ENCODE peak calls at places on chromosomes 6 and 20, in seven cellular contexts. O, H, W, V, E, R and F are unnamed samples.

GRCh38 chr6:87118054-87118453 is 23.1 kb upstream of the CGA start:
- DNase-seq in V (no peak), E (no peak), R (no peak), W (no peak), O (no peak), H (no peak), F (no peak)

GRCh38 chr20:36368400-36368799 is 62.3 kb downstream of the DLGAP4 start:
- DNase-seq in E (no peak), R (no peak), W (no peak), H (no peak), V (no peak), O (no peak), F (no peak)

GRCh38 chr6:83193747-83194582 is 808 bp downstream of the RWDD2A start:
- DNase-seq in O (peak; percentile 70), V (peak; percentile 80), R (peak; percentile 49), W (peak; percentile 22), H (peak; percentile 21), E (peak; percentile 32), F (peak; percentile 45)

GRCh38 chr6:25962368-25963127 is at the start of gene TRIM38:
- DNase-seq in R (peak; percentile 29), V (no peak), E (peak; percentile 67), O (peak; percentile 87), H (peak; percentile 88), W (peak; percentile 95), F (peak; percentile 27)

GRCh38 chr6:112054520-112055160 is 736 bp downstream of the CCN6 start:
- DNase-seq in V (no peak), O (peak; percentile 18), H (no peak), W (no peak), R (no peak), E (no peak), F (no peak)

GRCh38 chr6:16064687-16065086 is 64.2 kb upstream of the MYLIP start:
- DNase-seq in R (no peak), W (no peak), H (no peak), O (no peak), V (no peak), E (no peak), F (no peak)

GRCh38 chr6:14038636-14039035 is 78.9 kb upstream of the CD83 start:
- DNase-seq in O (no peak), H (no peak), R (no peak), E (no peak), W (no peak), V (no peak), F (no peak)

GRCh38 chr6:36852481-36853147 is 13.4 kb upstream of the CPNE5 start:
- DNase-seq in V (no peak), W (peak; percentile 79), E (peak; percentile 42), R (no peak), H (no peak), O (peak; percentile 68), F (peak; percentile 56)

GRCh38 chr6:26604797-26605196 is 8.0 kb downstream of the ABT1 start:
- DNase-seq in O (no peak), H (no peak), E (no peak), V (no peak), R (no peak), W (no peak), F (no peak)

GRCh38 chr6:25603251-25603650 is 48.8 kb upstream of the SCGN start:
- DNase-seq in H (no peak), V (no peak), R (no peak), W (no peak), O (no peak), E (no peak), F (no peak)

GRCh38 chr6:63640062-63640461 is 4.5 kb downstream of the PHF3 start:
- DNase-seq in O (no peak), R (no peak), V (no peak), E (no peak), W (peak; percentile 39), H (no peak), F (no peak)

GRCh38 chr6:127879685-127880084 is 21.2 kb downstream of the THEMIS start:
- DNase-seq in E (no peak), W (peak; percentile 42), H (no peak), O (peak; percentile 52), V (peak; percentile 20), R (no peak), F (no peak)

GRCh38 chr6:21085643-21086042 is 507.9 kb upstream of the SOX4 start:
- DNase-seq in O (no peak), R (no peak), V (no peak), E (no peak), W (no peak), H (no peak), F (no peak)

GRCh38 chr6:92361990-92362770 is 1057.2 kb downstream of the EPHA7 start:
- DNase-seq in O (no peak), E (no peak), W (no peak), H (no peak), R (no peak), V (no peak), F (no peak)

GRCh38 chr20:7022597-7022996 is 255.1 kb downstream of the BMP2 start:
- DNase-seq in O (no peak), E (no peak), W (no peak), V (no peak), H (no peak), R (no peak), F (no peak)

GRCh38 chr20:25258828-25259227 is 10.9 kb downstream of the PYGB start:
- DNase-seq in E (no peak), R (no peak), W (no peak), H (no peak), V (no peak), O (no peak), F (no peak)

GRCh38 chr6:144343736-144344428 is 58.7 kb downstream of the UTRN start:
- DNase-seq in W (no peak), E (no peak), H (no peak), V (no peak), O (no peak), R (no peak), F (no peak)

GRCh38 chr20:46151936-46152335 is 33.8 kb downstream of the CD40 start:
- DNase-seq in W (no peak), E (no peak), R (no peak), O (no peak), H (no peak), V (no peak), F (no peak)

DNA sequence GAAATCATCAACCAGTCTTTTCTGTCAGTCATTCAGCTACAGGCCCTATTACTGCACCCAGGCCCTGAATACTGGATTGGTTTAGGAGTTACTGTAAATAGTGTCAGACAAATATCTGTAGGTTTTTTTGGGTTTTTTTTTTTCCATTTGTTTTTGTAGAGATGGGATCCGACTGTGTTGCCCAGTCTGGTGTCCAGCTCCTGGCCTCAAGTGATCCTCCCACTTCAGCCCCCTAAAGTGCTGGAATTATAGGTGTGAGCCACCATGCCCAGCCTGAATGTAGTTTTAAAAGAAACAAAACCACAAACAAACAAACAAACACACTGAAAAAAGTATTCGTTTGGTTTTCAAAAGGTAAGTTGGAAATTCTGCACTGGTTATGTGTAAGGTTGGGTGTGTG is 39.6 kb downstream of the DZANK1 start:
- DNase-seq in W (no peak), O (no peak), V (no peak), E (no peak), R (no peak), H (no peak), F (no peak)
- H3K4me3 ChIP-seq in W (no peak overlapping the region), O (no peak overlapping the region), V (no peak overlapping the region), E (no peak overlapping the region), R (no peak overlapping the region), H (no peak overlapping the region), F (no peak overlapping the region)

GRCh38 chr6:34791164-34791841 is 580 bp upstream of the BLTP3A start:
- DNase-seq in O (peak; percentile 69), V (peak; percentile 69), R (peak; percentile 64), W (peak; percentile 23), H (peak; percentile 32), E (peak; percentile 31), F (peak; percentile 24)

GRCh38 chr6:34791842-34792604 is at the start of gene BLTP3A:
- DNase-seq in W (peak; percentile 75), R (peak; percentile 78), V (peak; percentile 86), O (peak; percentile 94), E (peak; percentile 68), H (peak; percentile 35), F (peak; percentile 88)

GRCh38 chr6:34793877-34794276 is 2.0 kb downstream of the BLTP3A start:
- DNase-seq in O (no peak), R (no peak), W (no peak), E (no peak), H (no peak), V (no peak), F (no peak)

GRCh38 chr6:34795836-34796425 is 4.0 kb downstream of the BLTP3A start:
- DNase-seq in V (no peak), E (no peak), H (no peak), W (peak; percentile 34), R (no peak), O (peak; percentile 33), F (no peak)

DNA sequence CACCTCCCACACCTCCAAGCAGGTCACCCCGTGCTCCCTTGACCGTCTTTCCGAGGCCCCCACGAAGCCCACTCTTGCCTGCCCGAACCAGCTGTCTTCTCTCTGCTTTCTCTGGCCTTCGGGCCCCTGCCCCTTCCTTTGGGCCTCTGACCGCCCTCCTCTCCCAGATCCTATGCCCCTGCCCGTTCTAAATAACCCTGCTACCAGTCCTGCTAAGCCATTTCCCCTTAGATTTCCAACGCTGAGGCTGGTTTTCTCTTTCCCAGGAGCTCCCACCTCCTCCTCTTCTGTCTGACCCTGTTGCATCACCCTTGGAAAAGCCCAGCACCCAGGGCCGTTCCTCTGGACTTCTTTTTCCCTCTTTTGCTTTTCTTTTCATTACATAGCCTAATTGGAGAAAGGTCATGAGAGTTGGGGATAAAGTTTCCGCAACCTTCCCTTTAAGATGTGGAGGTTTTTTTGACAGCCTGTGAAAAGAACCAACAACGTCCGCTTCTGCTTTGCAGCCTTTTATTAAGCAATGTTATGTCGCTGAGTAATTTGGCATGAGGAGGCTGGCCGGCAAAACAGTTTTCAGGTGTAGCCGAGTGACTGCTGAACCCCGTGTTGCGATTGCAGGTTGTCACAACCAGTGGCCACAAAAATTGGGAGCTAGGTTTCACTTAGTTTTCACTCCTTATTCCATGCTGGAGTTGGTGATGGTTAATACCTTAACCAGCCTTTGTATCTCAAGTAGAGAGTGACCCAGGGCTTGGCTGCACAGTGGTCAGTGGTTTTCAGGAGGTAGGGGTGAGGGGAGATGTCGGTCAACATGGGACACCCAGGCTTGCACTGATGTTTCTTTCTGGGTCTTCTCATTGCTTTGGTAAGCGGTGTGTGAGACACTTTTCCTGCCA is 970 bp downstream of the BLTP3A start:
- DNase-seq in V (no peak), W (peak; percentile 75), R (no peak), H (peak; percentile 29), E (peak; percentile 29), O (peak; percentile 54), F (peak; percentile 36)
- H3K27ac ChIP-seq in V (peak overlapping the region; percentile 93), W (peak overlapping the region; percentile 92), R (peak overlapping the region; percentile 96), H (peak overlapping the region; percentile 96), E (peak overlapping the region; percentile 91), O (peak overlapping the region; percentile 98), F (peak overlapping the region; percentile 99)

GRCh38 chr6:150307520-150307919 is 61.3 kb upstream of the IYD start:
- DNase-seq in H (no peak), O (no peak), W (no peak), E (no peak), R (no peak), V (no peak), F (no peak)
- TF ChIP-seq CTCF in H (no peak), O (no peak), W (no peak), E (no peak), R (no peak), V (no peak), F (no peak)

DNA sequence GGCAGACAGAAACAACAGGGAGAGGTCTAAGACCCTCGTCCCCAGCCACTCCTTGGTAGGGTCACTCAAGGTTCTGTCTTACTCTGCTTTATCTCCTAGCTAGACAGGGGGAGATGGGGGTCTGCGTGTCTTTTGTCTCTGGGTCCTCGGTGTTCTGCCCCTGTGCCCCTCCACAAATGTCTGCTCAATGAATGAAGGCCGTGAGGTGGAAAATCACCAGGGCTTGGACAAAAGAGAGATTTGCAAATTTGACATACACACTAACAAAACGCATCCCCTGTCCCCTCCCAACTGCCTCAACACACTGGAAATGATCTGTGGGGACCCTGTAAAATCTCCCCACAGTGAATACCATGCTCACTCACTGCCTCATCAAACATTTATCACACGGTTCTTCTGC is 13.2 kb upstream of the VAPB start:
- DNase-seq in V (no peak), E (no peak), H (no peak), R (no peak), O (no peak), W (no peak), F (no peak)
- H3K4me3 ChIP-seq in V (no peak overlapping the region), E (no peak overlapping the region), H (no peak overlapping the region), R (no peak overlapping the region), O (no peak overlapping the region), W (no peak overlapping the region), F (no peak overlapping the region)